ENCODE peak calls at places on chromosomes 13 and 19, in ten cellular contexts. R is NCI-H774; A is hypothalamus; D is NCI-H446; M is amygdala; O is B cell; P is T-helper 1 cell; X is activated naive CD4-positive, alpha-beta T cell treated with anti-CD3 and anti-CD28 coated beads, Interleukin-2, amount 50 U/mL, for 72 hours; H is activated CD4-positive, alpha-beta T cell treated with anti-CD3 and anti-CD28 coated beads, Interleukin-2, amount 50 U/mL, for 24 hours; F is breast epithelium. I is an unnamed sample.

GRCh38 chr19:15623711-15624318 is 8.8 kb downstream of the CYP4F8 start:
- DNase-seq in R (no peak), A (no peak), D (no peak), M (no peak), O (no peak), P (no peak), X (no peak), H (no peak), F (no peak), I (no peak)

GRCh38 chr19:49938662-49939061 is 9.4 kb upstream of the NUP62 start:
- DNase-seq in R (no peak), A (no peak), D (no peak), M (no peak), O (peak; percentile 1), P (no peak), X (no peak), H (no peak), F (no peak), I (no peak)

GRCh38 chr19:18309525-18310064 is 13.3 kb downstream of the LSM4 start:
- DNase-seq in R (no peak), A (no peak), D (no peak), M (no peak), O (no peak), P (no peak), X (no peak), H (no peak), F (no peak), I (no peak)

GRCh38 chr19:44647144-44647543 is 3.4 kb downstream of the PVR start:
- DNase-seq in R (no peak), A (no peak), D (no peak), M (no peak), O (no peak), P (no peak), X (no peak), H (no peak), F (no peak), I (no peak)

GRCh38 chr13:105806335-105806920 is 729.0 kb downstream of the EFNB2 start:
- DNase-seq in R (no peak), A (no peak), D (no peak), M (no peak), O (no peak), P (no peak), X (no peak), H (no peak), F (no peak), I (no peak)

GRCh38 chr13:44199627-44200207 is 173.9 kb upstream of the SERP2 start:
- DNase-seq in R (no peak), A (no peak), D (no peak), M (no peak), O (no peak), P (no peak), X (no peak), H (no peak), F (peak; percentile 54), I (no peak)

GRCh38 chr13:98688373-98688772 is 64.1 kb downstream of the SLC15A1 start:
- DNase-seq in R (no peak), A (no peak), D (no peak), M (no peak), O (no peak), P (no peak), X (no peak), H (no peak), F (no peak), I (no peak)

GRCh38 chr13:100542546-100543156 is 45.9 kb downstream of the GGACT start:
- DNase-seq in R (no peak), A (no peak), D (no peak), M (no peak), O (peak; percentile 51), P (peak; percentile 60), X (no peak), H (no peak), F (no peak), I (no peak)

GRCh38 chr13:42747399-42747873 is 33.9 kb upstream of the FAM216B start:
- DNase-seq in R (no peak), A (no peak), D (no peak), M (no peak), O (no peak), P (no peak), X (no peak), H (no peak), F (no peak), I (no peak)

GRCh38 chr19:16078311-16078758 is 2.0 kb downstream of the TPM4 start:
- DNase-seq in R (no peak), A (no peak), D (peak; percentile 87), M (no peak), O (no peak), P (no peak), X (peak; percentile 22), H (no peak), F (peak; percentile 54), I (peak; percentile 34)

I was measured in SK-N-MC.